ENCODE peak calls at places on chromosomes 6 and 20, in four cellular contexts. One of them, this sample, is unnamed.

GRCh38 chr6:7058250-7058923 is 49.4 kb upstream of the RREB1 start:
- DNase-seq in HFFc6: peak; percentile 96
- DNase-seq in right cardiac atrium: no peak
- DNase-seq in fibroblast of gingiva: peak; percentile 50
- DNase-seq in this sample: peak; percentile 90

GRCh38 chr6:100121854-100122609 is 128.0 kb upstream of the MCHR2 start:
- DNase-seq in fibroblast of gingiva: peak; percentile 42
- DNase-seq in HFFc6: no peak
- DNase-seq in right cardiac atrium: no peak
- DNase-seq in this sample: no peak

GRCh38 chr6:28944412-28945006 is 20.7 kb upstream of the TRIM27 start:
- DNase-seq in right cardiac atrium: no peak
- DNase-seq in HFFc6: peak; percentile 75
- DNase-seq in fibroblast of gingiva: peak; percentile 82
- DNase-seq in this sample: peak; percentile 62

GRCh38 chr6:117928833-117929232 is 21.8 kb downstream of the SLC35F1 start:
- DNase-seq in right cardiac atrium: no peak
- DNase-seq in fibroblast of gingiva: no peak
- DNase-seq in HFFc6: no peak
- DNase-seq in this sample: no peak

GRCh38 chr6:140079328-140079727 is 704.9 kb upstream of the CITED2 start:
- DNase-seq in right cardiac atrium: peak; percentile 71
- DNase-seq in HFFc6: peak; percentile 8
- DNase-seq in fibroblast of gingiva: no peak
- DNase-seq in this sample: peak; percentile 23

GRCh38 chr20:1033751-1034419 is 31.8 kb upstream of the RSPO4 start:
- DNase-seq in HFFc6: no peak
- DNase-seq in right cardiac atrium: no peak
- DNase-seq in fibroblast of gingiva: no peak
- DNase-seq in this sample: no peak

GRCh38 chr6:162907876-162908481 is 180.2 kb downstream of the PACRG start:
- DNase-seq in right cardiac atrium: no peak
- DNase-seq in fibroblast of gingiva: peak; percentile 24
- DNase-seq in HFFc6: peak; percentile 14
- DNase-seq in this sample: peak; percentile 67

GRCh38 chr20:4327956-4328355 is 312.6 kb upstream of the RNF24 start:
- DNase-seq in fibroblast of gingiva: no peak
- DNase-seq in right cardiac atrium: no peak
- DNase-seq in HFFc6: no peak
- DNase-seq in this sample: no peak

GRCh38 chr20:19310541-19310940 is 98.1 kb downstream of the SLC24A3 start:
- DNase-seq in HFFc6: no peak
- DNase-seq in right cardiac atrium: no peak
- DNase-seq in fibroblast of gingiva: no peak
- DNase-seq in this sample: peak; percentile 4

GRCh38 chr20:57455386-57455785 is 64.2 kb downstream of the RBM38 start:
- DNase-seq in HFFc6: no peak
- DNase-seq in right cardiac atrium: no peak
- DNase-seq in fibroblast of gingiva: no peak
- DNase-seq in this sample: no peak

GRCh38 chr6:165630544-165630953 is 32.5 kb downstream of the PDE10A start:
- DNase-seq in HFFc6: no peak
- DNase-seq in right cardiac atrium: no peak
- DNase-seq in fibroblast of gingiva: no peak
- DNase-seq in this sample: no peak

GRCh38 chr6:33980176-33980805 is 165.6 kb downstream of the GRM4 start:
- DNase-seq in fibroblast of gingiva: no peak
- DNase-seq in HFFc6: no peak
- DNase-seq in right cardiac atrium: no peak
- DNase-seq in this sample: no peak

GRCh38 chr6:166598441-166599138 is 12.1 kb upstream of the RAMACL start:
- DNase-seq in HFFc6: peak; percentile 88
- DNase-seq in fibroblast of gingiva: peak; percentile 93
- DNase-seq in right cardiac atrium: peak; percentile 76
- DNase-seq in this sample: peak; percentile 89

GRCh38 chr6:5084787-5085637 is at the start of gene PPP1R3G:
- DNase-seq in HFFc6: peak; percentile 17
- DNase-seq in fibroblast of gingiva: peak; percentile 67
- DNase-seq in right cardiac atrium: peak; percentile 85
- DNase-seq in this sample: peak; percentile 86

GRCh38 chr20:49215232-49215631 is 4.0 kb upstream of the DDX27 start:
- DNase-seq in HFFc6: no peak
- DNase-seq in right cardiac atrium: no peak
- DNase-seq in fibroblast of gingiva: no peak
- DNase-seq in this sample: no peak

GRCh38 chr6:52566853-52567279 is 10.0 kb downstream of the TRAM2 start:
- DNase-seq in HFFc6: peak; percentile 100
- DNase-seq in fibroblast of gingiva: peak; percentile 98
- DNase-seq in right cardiac atrium: no peak
- DNase-seq in this sample: peak; percentile 99

GRCh38 chr6:170181338-170181690 is 109.6 kb downstream of the DLL1 start:
- DNase-seq in fibroblast of gingiva: no peak
- DNase-seq in HFFc6: no peak
- DNase-seq in right cardiac atrium: no peak
- DNase-seq in this sample: no peak

GRCh38 chr6:56856036-56856580 is 98.8 kb upstream of the BEND6 start:
- DNase-seq in fibroblast of gingiva: peak; percentile 30
- DNase-seq in HFFc6: no peak
- DNase-seq in right cardiac atrium: peak; percentile 61
- DNase-seq in this sample: no peak

GRCh38 chr20:61127311-61128044 is 124.6 kb upstream of the CDH4 start:
- DNase-seq in right cardiac atrium: no peak
- DNase-seq in HFFc6: peak; percentile 77
- DNase-seq in fibroblast of gingiva: no peak
- DNase-seq in this sample: peak; percentile 65

GRCh38 chr6:70823651-70824050 is 133.2 kb downstream of the B3GAT2 start:
- DNase-seq in right cardiac atrium: no peak
- DNase-seq in fibroblast of gingiva: no peak
- DNase-seq in HFFc6: no peak
- DNase-seq in this sample: no peak

GRCh38 chr20:41563087-41563486 is 55.1 kb downstream of the CHD6 start:
- DNase-seq in right cardiac atrium: no peak
- DNase-seq in fibroblast of gingiva: no peak
- DNase-seq in HFFc6: no peak
- DNase-seq in this sample: peak; percentile 17

GRCh38 chr20:10565191-10565921 is 108.4 kb downstream of the JAG1 start:
- DNase-seq in right cardiac atrium: peak; percentile 68
- DNase-seq in HFFc6: peak; percentile 46
- DNase-seq in fibroblast of gingiva: peak; percentile 85
- DNase-seq in this sample: peak; percentile 84

GRCh38 chr20:50514750-50515149 is 4.6 kb downstream of the PTPN1 start:
- DNase-seq in fibroblast of gingiva: no peak
- DNase-seq in HFFc6: no peak
- DNase-seq in right cardiac atrium: no peak
- DNase-seq in this sample: no peak

GRCh38 chr6:128039542-128039941 is 138.7 kb upstream of the THEMIS start:
- DNase-seq in right cardiac atrium: no peak
- DNase-seq in fibroblast of gingiva: no peak
- DNase-seq in HFFc6: no peak
- DNase-seq in this sample: no peak

GRCh38 chr20:17570347-17571152 is 675 bp downstream of the DSTN start:
- DNase-seq in fibroblast of gingiva: peak; percentile 34
- DNase-seq in right cardiac atrium: peak; percentile 87
- DNase-seq in HFFc6: peak; percentile 45
- DNase-seq in this sample: no peak

GRCh38 chr6:56671651-56672461 is 29.2 kb upstream of the DST start:
- DNase-seq in HFFc6: no peak
- DNase-seq in right cardiac atrium: peak; percentile 73
- DNase-seq in fibroblast of gingiva: no peak
- DNase-seq in this sample: peak; percentile 51

GRCh38 chr6:106546322-106547052 is 82.8 kb downstream of the RTN4IP1 start:
- DNase-seq in right cardiac atrium: no peak
- DNase-seq in HFFc6: peak; percentile 79
- DNase-seq in fibroblast of gingiva: peak; percentile 71
- DNase-seq in this sample: peak; percentile 91

GRCh38 chr20:50372770-50373088 is 137.5 kb upstream of the PTPN1 start:
- DNase-seq in fibroblast of gingiva: no peak
- DNase-seq in right cardiac atrium: no peak
- DNase-seq in HFFc6: no peak
- DNase-seq in this sample: no peak

GRCh38 chr6:135951169-135951568 is 99.7 kb downstream of the PDE7B start:
- DNase-seq in right cardiac atrium: no peak
- DNase-seq in HFFc6: no peak
- DNase-seq in fibroblast of gingiva: no peak
- DNase-seq in this sample: no peak

GRCh38 chr20:59835057-59835447 is 98.4 kb downstream of the SYCP2 start:
- DNase-seq in right cardiac atrium: no peak
- DNase-seq in fibroblast of gingiva: no peak
- DNase-seq in HFFc6: no peak
- DNase-seq in this sample: peak; percentile 4

GRCh38 chr6:106547053-106547414 is 82.3 kb downstream of the RTN4IP1 start:
- DNase-seq in fibroblast of gingiva: no peak
- DNase-seq in right cardiac atrium: no peak
- DNase-seq in HFFc6: no peak
- DNase-seq in this sample: no peak

GRCh38 chr6:168355716-168356522 is 36.3 kb upstream of the DACT2 start:
- DNase-seq in fibroblast of gingiva: no peak
- DNase-seq in right cardiac atrium: peak; percentile 87
- DNase-seq in HFFc6: no peak
- DNase-seq in this sample: no peak

GRCh38 chr6:2468601-2468955 is 223.2 kb upstream of the GMDS start:
- DNase-seq in fibroblast of gingiva: no peak
- DNase-seq in HFFc6: no peak
- DNase-seq in right cardiac atrium: no peak
- DNase-seq in this sample: no peak

GRCh38 chr6:157503018-157503747 is 122.2 kb downstream of the ZDHHC14 start:
- DNase-seq in HFFc6: no peak
- DNase-seq in fibroblast of gingiva: no peak
- DNase-seq in right cardiac atrium: no peak
- DNase-seq in this sample: no peak

This sample was measured in foreskin fibroblast.